ENCODE peak calls at places on chromosomes 4 and X, in seven cellular contexts. V is A549, N is transverse colon, J is suprapubic skin, R is ovary, H is SK-N-SH, X is H1. A is an unnamed sample.
A peak's percentile ranks its signal among the peaks of the same experiment; 100 is the strongest.

GRCh38 chrX:2901367-2902036 is 27.6 kb downstream of the ARSD start:
- DNase-seq in N (no peak), J (no peak), R (no peak), H (no peak), X (no peak), V (peak; percentile 39), A (no peak)

GRCh38 chrX:22486326-22486725 is 213.6 kb downstream of the CBLL2 start:
- DNase-seq in R (no peak), J (no peak), H (no peak), X (no peak), V (no peak), N (no peak), A (no peak)

GRCh38 chr4:160592258-160592657 is 1489.4 kb downstream of the RAPGEF2 start:
- DNase-seq in X (no peak), N (no peak), H (no peak), V (no peak), R (no peak), J (no peak), A (no peak)

GRCh38 chr4:32789026-32789608 is 2068.9 kb downstream of the PCDH7 start:
- DNase-seq in R (no peak), J (no peak), X (no peak), V (no peak), H (no peak), N (no peak), A (no peak)

GRCh38 chr4:96293806-96294205 is 453.9 kb downstream of the PDHA2 start:
- DNase-seq in N (no peak), H (no peak), J (no peak), R (no peak), V (peak; percentile 15), X (no peak), A (no peak)

GRCh38 chr4:54539500-54540029 is 118.2 kb upstream of the KIT start:
- DNase-seq in H (peak; percentile 87), R (peak; percentile 29), V (peak; percentile 30), J (peak; percentile 81), X (peak; percentile 78), N (peak; percentile 54), A (peak; percentile 13)

GRCh38 chrX:23802431-23802830 is 19.5 kb downstream of the SAT1 start:
- DNase-seq in J (no peak), N (peak; percentile 36), V (no peak), X (no peak), H (no peak), R (no peak), A (no peak)

GRCh38 chr4:1402516-1403101 is 3.6 kb downstream of the NKX1-1 start:
- DNase-seq in R (peak; percentile 7), V (no peak), X (no peak), J (no peak), N (no peak), H (peak; percentile 52), A (no peak)

GRCh38 chr4:109334596-109335105 is 32.2 kb upstream of the COL25A1 start:
- DNase-seq in N (no peak), J (no peak), H (no peak), X (no peak), V (no peak), R (no peak), A (no peak)

GRCh38 chrX:11741574-11741973 is 16.5 kb upstream of the MSL3 start:
- DNase-seq in V (no peak), X (no peak), R (no peak), H (no peak), J (no peak), N (no peak), A (no peak)

GRCh38 chr4:5374994-5375393 is 323.7 kb downstream of the STK32B start:
- DNase-seq in R (no peak), V (no peak), N (no peak), J (peak; percentile 16), H (no peak), X (no peak), A (no peak)

GRCh38 chr4:170089743-170090666 is at the start of gene AADAT:
- DNase-seq in H (peak; percentile 97), X (peak; percentile 89), V (peak; percentile 81), N (peak; percentile 74), R (peak; percentile 79), J (peak; percentile 83), A (peak; percentile 65)

GRCh38 chr4:39682133-39682532 is 15.8 kb upstream of the UBE2K start:
- DNase-seq in H (no peak), J (no peak), X (no peak), R (no peak), V (no peak), N (no peak), A (no peak)

GRCh38 chr4:73732759-73733431 is 7.5 kb upstream of the CXCL8 start:
- DNase-seq in R (no peak), J (no peak), H (no peak), V (no peak), X (no peak), N (no peak), A (no peak)

GRCh38 chr4:1415681-1415981 is 9.4 kb upstream of the NKX1-1 start:
- DNase-seq in J (no peak), H (peak; percentile 27), R (no peak), V (no peak), N (no peak), X (no peak), A (no peak)

GRCh38 chr4:59608466-59608865 is 1591.7 kb upstream of the ADGRL3 start:
- DNase-seq in H (no peak), X (no peak), N (no peak), J (no peak), R (no peak), V (no peak), A (no peak)

GRCh38 chr4:1236103-1236641 is 12.8 kb downstream of the CTBP1 start:
- DNase-seq in R (peak; percentile 20), V (no peak), H (no peak), X (no peak), N (no peak), J (peak; percentile 65), A (no peak)

GRCh38 chr4:169229571-169230028 is 41.2 kb downstream of the SH3RF1 start:
- DNase-seq in V (peak; percentile 58), X (no peak), R (no peak), H (no peak), N (no peak), J (no peak), A (no peak)

GRCh38 chr4:174274436-174274835 is 9.0 kb downstream of the FBXO8 start:
- DNase-seq in N (no peak), X (no peak), J (no peak), H (no peak), V (no peak), R (no peak), A (no peak)

GRCh38 chr4:40211224-40212185 is 14.7 kb downstream of the RHOH start:
- DNase-seq in V (no peak), H (no peak), R (no peak), N (no peak), J (no peak), X (no peak), A (no peak)

GRCh38 chrX:4182010-4182806 is 468.8 kb upstream of the PRKX start:
- DNase-seq in X (peak; percentile 41), V (no peak), J (no peak), N (no peak), H (no peak), R (no peak), A (no peak)

DNA sequence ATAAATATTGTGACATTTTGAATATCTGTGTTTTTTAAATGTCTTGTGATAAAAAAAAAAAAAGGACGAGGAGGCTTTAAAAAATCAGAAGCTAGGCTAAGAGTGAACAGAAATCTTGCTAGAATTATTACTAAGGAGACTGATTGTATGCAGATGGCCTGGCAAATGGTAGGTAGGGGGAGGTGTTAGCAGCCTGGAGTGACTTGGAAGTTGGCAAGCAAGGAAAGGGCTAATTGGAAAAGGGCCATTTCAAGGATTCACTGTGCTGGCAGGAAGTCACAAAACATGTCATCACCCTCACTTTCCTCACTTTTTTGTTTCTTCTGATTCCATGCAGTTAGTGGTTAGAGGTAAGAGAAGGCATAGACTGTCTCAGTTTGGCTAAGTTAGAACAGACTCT is 646.3 kb upstream of the ACTRT1 start:
- DNase-seq in N (no peak), R (no peak), X (no peak), V (no peak), H (no peak), J (no peak), A (no peak)
- H3K27ac ChIP-seq in N (no peak overlapping the region), R (no peak overlapping the region), X (no peak overlapping the region), V (no peak overlapping the region), H (no peak overlapping the region), J (no peak overlapping the region), A (no peak overlapping the region)

GRCh38 chr4:28251831-28252230 is 1391.2 kb downstream of the STIM2 start:
- DNase-seq in N (no peak), J (no peak), X (no peak), R (no peak), H (no peak), V (no peak), A (no peak)
- TF ChIP-seq EP300 in N (no peak), J (no peak), X (no peak), R (no peak), H (no peak), V (no peak), A (no peak)

DNA sequence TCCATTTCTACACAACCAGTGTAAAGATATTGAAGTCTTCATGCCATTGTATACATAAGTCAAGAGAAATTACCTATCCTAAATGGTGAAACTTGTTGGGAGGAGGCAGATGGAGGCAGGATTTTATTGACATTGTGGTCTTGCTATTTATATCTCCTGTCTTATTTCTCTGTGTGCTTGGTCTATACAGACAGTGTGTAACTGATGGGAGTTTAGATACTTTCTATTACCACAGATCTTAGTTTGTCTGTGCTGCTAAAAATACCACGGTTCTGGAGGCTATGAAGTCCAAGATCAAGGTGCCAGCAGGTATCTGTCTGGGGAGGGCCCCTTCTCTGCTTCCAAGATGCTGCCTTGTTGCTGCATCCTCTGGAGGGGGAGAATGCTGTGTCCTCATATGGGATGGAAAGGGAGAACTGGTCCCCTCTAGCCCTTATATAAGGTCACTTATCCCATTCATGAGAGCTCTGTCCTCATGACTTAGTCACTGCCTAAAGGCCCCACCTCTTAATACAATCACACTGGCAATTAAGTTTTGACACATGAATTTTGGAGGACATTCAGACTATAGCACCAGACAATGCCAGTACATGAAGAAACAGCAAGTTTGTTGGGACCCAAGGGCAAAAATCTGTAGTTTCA is 62.4 kb downstream of the SYNPO2 start:
- DNase-seq in H (no peak), X (no peak), V (no peak), J (no peak), N (no peak), R (no peak), A (no peak)
- H3K4me1 ChIP-seq in H (peaks cover 11% of the 10 kb centered on the region), X (no peaks in the 10 kb centered on the region), V (no peaks in the 10 kb centered on the region), J (peaks cover 5% of the 10 kb centered on the region), N (peaks cover 5% of the 10 kb centered on the region), R (peaks cover 21% of the 10 kb centered on the region), A (peaks cover 15% of the 10 kb centered on the region)

GRCh38 chr4:37662861-37663390 is 23.2 kb downstream of the RELL1 start:
- DNase-seq in R (no peak), H (no peak), X (no peak), V (peak; percentile 58), J (no peak), N (no peak), A (no peak)
- H3K27ac ChIP-seq in R (no peak overlapping the region), H (no peak overlapping the region), X (no peak overlapping the region), V (peak overlapping the region; percentile 89), J (peak overlapping the region; percentile 29), N (peak overlapping the region; percentile 3), A (peak overlapping the region; percentile 24)